ENCODE peak calls at places on chromosomes 5 and 9, in eight cellular contexts. H, D, B, L, Z, R, G and N are unnamed samples.

GRCh38 chr9:113361304-113362018 is 12.1 kb downstream of the BSPRY start:
- DNase-seq in D (peak; percentile 30), H (no peak), B (no peak), L (no peak), Z (no peak), R (no peak), G (no peak), N (no peak)

GRCh38 chr5:36414869-36415282 is 113.2 kb upstream of the RANBP3L start:
- DNase-seq in H (peak; percentile 61), Z (peak; percentile 22), B (no peak), R (peak; percentile 25), D (peak; percentile 52), G (no peak), L (no peak), N (peak; percentile 62)

GRCh38 chr5:118553662-118554061 is 434.7 kb downstream of the DTWD2 start:
- DNase-seq in G (no peak), H (peak; percentile 86), L (no peak), B (no peak), D (peak; percentile 93), R (no peak), Z (no peak), N (no peak)

GRCh38 chr9:89687216-89687615 is 82.4 kb downstream of the GADD45G start:
- DNase-seq in R (no peak), B (no peak), L (no peak), Z (no peak), H (no peak), D (no peak), G (no peak), N (no peak)

GRCh38 chr5:72241346-72242003 is 78.6 kb downstream of the MRPS27 start:
- DNase-seq in R (no peak), Z (no peak), B (no peak), H (no peak), G (no peak), L (no peak), D (no peak), N (no peak)

GRCh38 chr5:1770443-1770802 is 29.2 kb downstream of the MRPL36 start:
- DNase-seq in H (no peak), B (no peak), R (no peak), Z (no peak), L (no peak), G (no peak), D (no peak), N (no peak)

GRCh38 chr5:42691413-42691861 is 65.2 kb upstream of the CCDC152 start:
- DNase-seq in D (no peak), Z (peak; percentile 50), H (no peak), G (no peak), L (no peak), R (no peak), B (no peak), N (no peak)

GRCh38 chr5:96410013-96410412 is 23.0 kb downstream of the PCSK1 start:
- DNase-seq in R (no peak), Z (no peak), L (no peak), D (peak; percentile 31), H (no peak), G (no peak), B (no peak), N (no peak)

GRCh38 chr9:89226076-89226475 is 47.5 kb upstream of the SHC3 start:
- DNase-seq in L (no peak), G (no peak), R (no peak), H (no peak), B (no peak), Z (no peak), D (no peak), N (no peak)

GRCh38 chr5:122726990-122727616 is 47.8 kb upstream of the SNX2 start:
- DNase-seq in R (no peak), D (peak; percentile 72), L (no peak), H (peak; percentile 50), Z (no peak), B (no peak), G (peak; percentile 27), N (peak; percentile 13)

GRCh38 chr9:76181020-76181641 is 213.1 kb downstream of the RFK start:
- DNase-seq in R (no peak), L (no peak), G (no peak), B (no peak), H (peak; percentile 11), D (no peak), Z (peak; percentile 19), N (peak; percentile 89)

GRCh38 chr9:37636511-37637474 is 14.0 kb upstream of the FRMPD1 start:
- DNase-seq in D (no peak), L (no peak), H (no peak), B (no peak), R (no peak), G (no peak), Z (no peak), N (no peak)

GRCh38 chr9:110217656-110218099 is 9.7 kb upstream of the C9orf152 start:
- DNase-seq in H (peak; percentile 38), B (no peak), G (no peak), L (no peak), Z (peak; percentile 46), R (no peak), D (peak; percentile 53), N (peak; percentile 51)

GRCh38 chr5:4700082-4700481 is 440.0 kb upstream of the ADAMTS16 start:
- DNase-seq in G (no peak), D (no peak), H (peak; percentile 73), Z (peak; percentile 13), R (no peak), B (no peak), L (no peak), N (peak; percentile 79)

GRCh38 chr9:17613723-17614122 is 34.9 kb downstream of the SH3GL2 start:
- DNase-seq in L (no peak), B (no peak), G (no peak), R (no peak), Z (no peak), H (no peak), D (peak; percentile 80), N (no peak)

GRCh38 chr9:36542355-36542754 is 30.3 kb upstream of the MELK start:
- DNase-seq in H (no peak), R (no peak), D (no peak), L (no peak), Z (no peak), G (no peak), B (no peak), N (no peak)